ENCODE peak calls at places on chromosomes 4 and X, in five cellular contexts. J is activated effector memory CD4-positive, alpha-beta T cell treated with Interleukin-2 at 50 U/mL for 16 hours; Z is HCEC 1CT; K is activated T-cell treated with anti-CD3 and anti-CD28 coated beads for 1 hour; E is AG20443. S is an unnamed sample.

GRCh38 chr4:1195109-1195671 is 22.8 kb upstream of the SPON2 start:
- DNase-seq in J (no peak), Z (no peak), K (no peak), E (peak), S (peak)

GRCh38 chr4:38266616-38267015 is 306.4 kb downstream of the PTTG2 start:
- DNase-seq in J (no peak), Z (peak), K (no peak), E (peak), S (no peak)

GRCh38 chr4:65845169-65845568 is 174.9 kb upstream of the EPHA5 start:
- DNase-seq in J (no peak), Z (no peak), K (no peak), E (no peak), S (no peak)

GRCh38 chrX:103063191-103063845 is 653 bp downstream of the BEX1 start:
- DNase-seq in J (no peak), Z (peak), K (no peak), E (peak), S (no peak)

GRCh38 chr4:182555997-182556418 is 312.8 kb downstream of the TENM3 start:
- DNase-seq in J (no peak), Z (peak), K (no peak), E (peak), S (peak)

GRCh38 chr4:112289407-112290253 is 3.9 kb upstream of the TIFA start:
- DNase-seq in J (no peak), Z (no peak), K (no peak), E (no peak), S (no peak)

GRCh38 chrX:13383907-13384306 is 64.1 kb upstream of the ATXN3L start:
- DNase-seq in J (no peak), Z (no peak), K (no peak), E (no peak), S (no peak)

GRCh38 chrX:26192204-26192603 is at the start of gene MAGEB6:
- DNase-seq in J (no peak), Z (no peak), K (no peak), E (no peak), S (no peak)

GRCh38 chr4:4225915-4226605 is 669 bp downstream of the OTOP1 start:
- DNase-seq in J (no peak), Z (no peak), K (no peak), E (peak), S (no peak)

GRCh38 chr4:1458581-1458980 is 52.3 kb upstream of the NKX1-1 start:
- DNase-seq in J (no peak), Z (no peak), K (no peak), E (peak), S (no peak)

GRCh38 chrX:103688949-103689348 is 2.5 kb upstream of the MORF4L2 start:
- DNase-seq in J (no peak), Z (peak), K (no peak), E (no peak), S (no peak)

GRCh38 chr4:118329849-118330248 is 23.0 kb downstream of the PRSS12 start:
- DNase-seq in J (no peak), Z (no peak), K (no peak), E (no peak), S (no peak)

GRCh38 chr4:118190903-118191302 is 156.6 kb downstream of the NDST3 start:
- DNase-seq in J (no peak), Z (no peak), K (no peak), E (no peak), S (no peak)

GRCh38 chr4:145878501-145879435 is 59.9 kb downstream of the ZNF827 start:
- DNase-seq in J (no peak), Z (peak), K (no peak), E (no peak), S (no peak)

GRCh38 chr4:88014506-88014905 is 7.1 kb downstream of the PKD2 start:
- DNase-seq in J (no peak), Z (no peak), K (no peak), E (no peak), S (no peak)

GRCh38 chr4:124640037-124640730 is 72.3 kb downstream of the ANKRD50 start:
- DNase-seq in J (no peak), Z (peak), K (no peak), E (peak), S (no peak)

GRCh38 chrX:49069038-49069437 is 4.8 kb downstream of the PRAF2 start:
- DNase-seq in J (no peak), Z (no peak), K (no peak), E (no peak), S (no peak)

GRCh38 chr4:176579233-176579632 is 213.5 kb downstream of the VEGFC start:
- DNase-seq in J (no peak), Z (no peak), K (no peak), E (no peak), S (no peak)

GRCh38 chr4:3385719-3386440 is 55.9 kb upstream of the HGFAC start:
- DNase-seq in J (no peak), Z (no peak), K (no peak), E (no peak), S (no peak)

GRCh38 chr4:120816385-120816784 is 106.1 kb downstream of the PRDM5 start:
- DNase-seq in J (no peak), Z (no peak), K (no peak), E (peak), S (no peak)

GRCh38 chr4:82891728-82892466 is 944 bp upstream of the SEC31A start:
- DNase-seq in J (no peak), Z (no peak), K (no peak), E (no peak), S (no peak)

GRCh38 chr4:26273308-26273980 is 47.4 kb upstream of the RBPJ start:
- DNase-seq in J (no peak), Z (no peak), K (no peak), E (peak), S (peak)

S was measured in uterus.